ENCODE peak calls at places on chromosomes 11 and 22, in four cellular contexts. Q, L, G and U are unnamed samples.
A peak's percentile ranks its signal among the peaks of the same experiment; 100 is the strongest.

GRCh38 chr11:94851864-94852581 is 83.9 kb downstream of the AMOTL1 start:
- DNase-seq in Q (no peak), L (no peak), G (no peak), U (no peak)

GRCh38 chr22:38202437-38203089 is 769 bp downstream of the MAFF start:
- DNase-seq in Q (no peak), L (no peak), G (peak; percentile 60), U (peak; percentile 50)

GRCh38 chr11:723120-723883 is 17.3 kb downstream of the EPS8L2 start:
- DNase-seq in Q (no peak), L (no peak), G (peak; percentile 67), U (peak; percentile 56)

GRCh38 chr22:25404556-25404922 is 159.9 kb upstream of the GRK3 start:
- DNase-seq in Q (peak; percentile 55), L (no peak), G (no peak), U (peak; percentile 14)

GRCh38 chr22:37184380-37184755 is 3.7 kb downstream of the C1QTNF6 start:
- DNase-seq in Q (no peak), L (no peak), G (no peak), U (no peak)

GRCh38 chr11:102603091-102603490 is 22.0 kb downstream of the MMP20 start:
- DNase-seq in Q (no peak), L (no peak), G (no peak), U (peak; percentile 98)

GRCh38 chr22:45885171-45885840 is 91.7 kb downstream of the WNT7B start:
- DNase-seq in Q (no peak), L (no peak), G (no peak), U (no peak)

GRCh38 chr22:19762315-19763140 is 1.9 kb downstream of the TBX1 start:
- DNase-seq in Q (no peak), L (no peak), G (no peak), U (no peak)

GRCh38 chr11:73028621-73029020 is 113.5 kb downstream of the FCHSD2 start:
- DNase-seq in Q (no peak), L (no peak), G (no peak), U (no peak)

GRCh38 chr22:19800761-19801244 is 40.2 kb downstream of the TBX1 start:
- DNase-seq in Q (no peak), L (no peak), G (peak; percentile 39), U (peak; percentile 34)

GRCh38 chr11:116507849-116508695 is 264.7 kb downstream of the BUD13 start:
- DNase-seq in Q (no peak), L (no peak), G (no peak), U (no peak)

GRCh38 chr11:60951611-60951908 is 416 bp downstream of the SLC15A3 start:
- DNase-seq in Q (no peak), L (no peak), G (no peak), U (no peak)

GRCh38 chr11:78214331-78215194 is 25.8 kb downstream of the USP35 start:
- DNase-seq in Q (no peak), L (no peak), G (no peak), U (no peak)

GRCh38 chr11:47532597-47533213 is 20.2 kb downstream of the CELF1 start:
- DNase-seq in Q (peak; percentile 31), L (no peak), G (no peak), U (no peak)

GRCh38 chr11:69388661-69389060 is 92.8 kb upstream of the LINC01488 start:
- DNase-seq in Q (no peak), L (no peak), G (no peak), U (no peak)

GRCh38 chr22:24554316-24555159 is at the start of gene GUCD1:
- DNase-seq in Q (no peak), L (no peak), G (no peak), U (no peak)

DNA sequence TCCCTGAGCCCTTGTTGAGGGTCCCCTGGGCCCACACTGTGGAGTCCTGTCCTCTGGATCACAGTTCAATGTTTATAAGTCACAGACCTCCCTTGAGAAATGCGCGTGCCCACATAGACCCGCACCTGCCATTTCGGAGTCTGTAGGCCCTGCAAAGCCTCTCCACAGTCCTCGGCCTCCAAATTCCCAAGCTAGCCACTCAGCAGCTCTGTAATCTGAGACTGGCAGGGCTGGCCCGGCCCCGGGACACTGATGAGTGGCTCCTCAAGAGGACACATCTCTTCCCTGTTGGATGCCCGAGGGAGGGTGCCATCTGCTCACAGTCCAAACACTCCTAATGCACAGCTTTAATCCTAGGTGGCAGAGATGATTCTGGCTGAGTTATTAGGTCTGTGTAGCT is 39.1 kb downstream of the B3GAT1 start:
- DNase-seq in Q (no peak), L (no peak), G (no peak), U (no peak)
- TF ChIP-seq CHD2 in Q (no peak), L (no peak), G (no peak), U (no peak)

GRCh38 chr11:119380816-119381185 is 689 bp downstream of the USP2 start:
- DNase-seq in Q (no peak), L (no peak), G (no peak), U (peak; percentile 47)

GRCh38 chr11:119380160-119380815 is 1.2 kb downstream of the USP2 start:
- DNase-seq in Q (no peak), L (no peak), G (no peak), U (peak; percentile 51)

GRCh38 chr11:119382101-119382500 is 611 bp upstream of the USP2 start:
- DNase-seq in Q (peak; percentile 13), L (no peak), G (no peak), U (no peak)

GRCh38 chr11:119378851-119379465 is 2.5 kb downstream of the USP2 start:
- DNase-seq in Q (no peak), L (no peak), G (no peak), U (no peak)

DNA sequence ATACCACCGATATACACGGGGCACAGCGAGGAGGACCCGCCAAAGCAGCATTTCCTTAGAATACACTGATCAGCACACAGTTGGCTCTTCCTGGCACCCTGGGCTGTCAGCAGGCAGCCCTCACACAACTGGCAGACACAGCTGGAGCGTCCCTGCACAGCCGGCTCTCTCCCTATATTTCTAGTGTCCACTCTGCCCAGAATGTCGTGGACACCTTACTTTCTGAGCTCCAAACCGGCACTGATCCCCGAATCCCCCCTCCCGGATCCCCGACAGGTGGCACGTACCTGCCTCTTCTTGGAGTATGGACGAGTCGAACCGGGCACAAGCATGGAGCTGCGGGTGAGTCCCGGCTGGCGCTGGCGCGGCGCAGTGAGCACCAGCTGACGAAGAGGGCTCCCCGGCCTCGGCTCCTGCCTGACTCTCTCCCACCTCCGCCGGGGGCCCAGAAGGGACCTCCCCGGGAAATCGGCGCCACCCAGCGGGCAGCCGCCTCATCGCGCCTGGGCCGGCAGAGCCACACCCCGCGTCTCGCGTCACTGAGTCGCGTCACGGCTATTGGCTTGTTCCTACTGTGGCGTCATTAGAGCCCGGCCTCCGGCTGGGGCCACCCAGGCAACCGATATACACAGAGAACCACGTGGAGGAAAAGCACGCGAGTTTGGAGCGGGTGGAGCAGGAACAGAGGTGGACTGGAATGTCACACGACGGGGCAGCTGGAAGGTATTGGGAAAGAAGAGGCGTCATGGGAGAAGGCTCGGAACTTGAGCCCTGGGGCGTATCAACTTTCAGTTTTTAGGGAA is at the start of gene USP2:
- DNase-seq in Q (peak; percentile 95), L (peak; percentile 48), G (peak; percentile 92), U (peak; percentile 93)
- H3K4me3 ChIP-seq in Q (peak within 1 kb of the TSS; percentile 61), L (peak within 1 kb of the TSS; percentile 40), G (peak within 1 kb of the TSS; percentile 55), U (peak within 1 kb of the TSS; percentile 67)

GRCh38 chr22:49214976-49215375 is 612.7 kb downstream of the BRD1 start:
- DNase-seq in Q (no peak), L (no peak), G (no peak), U (no peak)

GRCh38 chr22:49212002-49212401 is 615.7 kb downstream of the BRD1 start:
- DNase-seq in Q (no peak), L (no peak), G (no peak), U (no peak)

GRCh38 chr22:49212466-49212865 is 615.2 kb downstream of the BRD1 start:
- DNase-seq in Q (no peak), L (no peak), G (no peak), U (no peak)

GRCh38 chr22:49215840-49216239 is 611.8 kb downstream of the BRD1 start:
- DNase-seq in Q (no peak), L (no peak), G (no peak), U (no peak)

DNA sequence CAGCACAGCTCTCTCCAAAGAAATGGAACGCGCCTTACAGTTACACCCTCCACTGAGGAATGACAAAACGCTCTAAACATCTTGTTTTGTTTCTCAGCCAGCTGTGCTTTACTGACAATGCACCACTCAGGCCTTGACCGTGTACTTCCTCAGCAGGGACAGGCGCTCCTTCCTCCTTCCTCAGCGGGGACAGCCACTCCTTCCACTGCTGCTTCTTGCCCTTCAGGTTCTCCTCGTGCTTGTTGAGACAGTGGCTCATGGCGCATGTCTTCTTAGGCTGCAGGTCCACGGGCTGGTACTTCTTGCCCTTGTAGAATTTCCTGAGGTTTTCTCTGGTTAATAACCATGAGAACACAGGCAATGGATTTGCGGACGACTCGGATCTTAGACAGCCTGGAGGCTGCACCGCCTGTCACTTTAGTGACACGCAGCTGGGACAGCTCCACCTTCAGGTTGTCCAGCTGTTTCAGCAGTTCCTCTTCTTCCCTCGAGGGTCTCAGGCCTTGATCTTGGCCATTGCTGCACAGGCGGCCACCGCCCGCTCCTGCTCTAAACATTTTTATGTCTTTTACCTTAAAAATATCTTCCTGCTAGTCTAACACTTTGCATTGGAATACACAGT is 613.8 kb downstream of the BRD1 start:
- DNase-seq in Q (no peak), L (no peak), G (no peak), U (no peak)
- TF ChIP-seq CHD2 in Q (no peak), L (no peak), G (no peak), U (no peak)

DNA sequence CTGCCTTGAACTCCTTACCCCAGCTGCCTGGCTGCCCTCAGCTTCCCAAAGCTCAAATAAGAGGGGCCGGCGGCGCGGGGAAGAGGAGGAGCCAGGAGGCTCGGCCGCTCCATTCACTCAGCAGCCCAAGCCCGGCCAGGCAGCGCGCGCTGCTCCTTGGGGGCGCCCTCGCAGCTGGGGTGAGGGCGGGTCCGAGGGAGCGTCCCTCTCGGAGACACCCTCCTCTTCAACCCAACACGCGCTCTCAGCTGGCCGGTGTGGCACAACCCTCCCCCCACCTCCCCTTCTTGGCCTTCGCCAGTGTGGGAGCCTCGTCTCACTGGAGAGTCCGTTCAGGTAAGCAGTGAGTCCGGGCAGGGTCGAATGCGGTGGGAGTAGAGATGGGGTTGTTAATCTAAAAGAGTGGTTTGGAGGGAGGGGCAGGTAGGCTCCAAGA is at the start of gene WT1:
- DNase-seq in Q (peak; percentile 85), L (no peak), G (peak; percentile 64), U (no peak)
- H3K4me3 ChIP-seq in Q (peak within 1 kb of the TSS; percentile 76), L (no peak within 1 kb of the TSS), G (peak within 1 kb of the TSS; percentile 70), U (peak within 1 kb of the TSS; percentile 57)

DNA sequence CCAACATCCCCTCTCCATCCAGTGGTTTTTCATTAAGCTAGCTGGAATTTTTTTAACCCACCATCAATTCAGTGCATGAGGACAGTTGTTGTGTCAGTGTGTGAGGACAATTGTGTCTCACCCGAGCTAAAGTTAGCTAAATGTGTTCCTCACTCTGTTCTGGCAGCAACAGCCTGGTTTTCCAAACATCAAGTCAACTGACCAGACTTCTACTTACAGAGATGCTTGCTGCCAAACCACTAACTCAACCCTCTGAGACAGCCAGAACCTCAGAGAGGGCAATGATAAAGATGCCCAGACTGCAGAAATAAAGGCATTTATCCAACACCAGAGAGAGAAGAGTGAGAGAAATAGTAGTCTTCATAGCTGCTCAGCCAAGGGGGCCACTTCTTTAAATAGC is 6.7 kb downstream of the PAMR1 start:
- DNase-seq in Q (no peak), L (no peak), G (no peak), U (no peak)
- TF ChIP-seq CHD2 in Q (no peak), L (no peak), G (no peak), U (no peak)

GRCh38 chr11:109221190-109221589 is 200.8 kb upstream of the C11orf87 start:
- DNase-seq in Q (no peak), L (no peak), G (no peak), U (no peak)
- H3K4me3 ChIP-seq in Q (no peak overlapping the region), L (no peak overlapping the region), G (no peak overlapping the region), U (no peak overlapping the region)